ENCODE peak calls at places on chromosome 3, in eight cellular contexts. L is ovary, C is body of pancreas, J is GM23338, U is GM23248, O is aorta, A is suprapubic skin, W is A549. X is an unnamed sample. For H3K4me1, the result is how much of the 10 kb centered on the place peaks cover.

GRCh38 chr3:128619146-128619890 is 31.3 kb downstream of the RPN1 start:
- DNase-seq in L (no peak), C (no peak), J (no peak), U (peak), O (no peak), A (no peak), W (no peak), X (peak)

GRCh38 chr3:45132568-45133211 is 13.5 kb downstream of the CDCP1 start:
- DNase-seq in L (no peak), C (no peak), J (no peak), U (no peak), O (no peak), A (no peak), W (no peak), X (no peak)

GRCh38 chr3:53163459-53164387 is 2.7 kb downstream of the PRKCD start:
- DNase-seq in L (no peak), C (no peak), J (no peak), U (peak), O (no peak), A (no peak), W (no peak), X (no peak)

GRCh38 chr3:181851063-181851462 is 139.3 kb downstream of the SOX2 start:
- DNase-seq in L (no peak), C (no peak), J (no peak), U (no peak), O (no peak), A (no peak), W (no peak), X (peak)

GRCh38 chr3:139577899-139578298 is 38.4 kb upstream of the RBP1 start:
- DNase-seq in L (no peak), C (no peak), J (peak), U (no peak), O (no peak), A (no peak), W (no peak), X (no peak)

GRCh38 chr3:40985195-40985594 is 214.1 kb upstream of the CTNNB1 start:
- DNase-seq in L (no peak), C (no peak), J (no peak), U (no peak), O (no peak), A (no peak), W (no peak), X (no peak)

GRCh38 chr3:195907730-195908438 is 467 bp downstream of the TNK2 start:
- DNase-seq in L (peak), C (peak), J (no peak), U (peak), O (peak), A (peak), W (peak), X (no peak)

GRCh38 chr3:116164039-116164438 is 281.2 kb downstream of the LSAMP start:
- DNase-seq in L (no peak), C (no peak), J (no peak), U (no peak), O (no peak), A (no peak), W (no peak), X (peak)

GRCh38 chr3:172154768-172155649 is 115.6 kb downstream of the FNDC3B start:
- DNase-seq in L (no peak), C (no peak), J (no peak), U (peak), O (peak), A (no peak), W (no peak), X (no peak)

GRCh38 chr3:9912294-9912935 is 4.5 kb upstream of the IL17RC start:
- DNase-seq in L (no peak), C (no peak), J (no peak), U (peak), O (peak), A (no peak), W (no peak), X (peak)

GRCh38 chr3:195895900-195896360 is 12.4 kb downstream of the TNK2 start:
- DNase-seq in L (peak), C (peak), J (peak), U (peak), O (peak), A (peak), W (peak), X (no peak)

GRCh38 chr3:132445812-132446211 is 28.5 kb downstream of the DNAJC13 start:
- DNase-seq in L (no peak), C (no peak), J (peak), U (peak), O (no peak), A (no peak), W (no peak), X (peak)

DNA sequence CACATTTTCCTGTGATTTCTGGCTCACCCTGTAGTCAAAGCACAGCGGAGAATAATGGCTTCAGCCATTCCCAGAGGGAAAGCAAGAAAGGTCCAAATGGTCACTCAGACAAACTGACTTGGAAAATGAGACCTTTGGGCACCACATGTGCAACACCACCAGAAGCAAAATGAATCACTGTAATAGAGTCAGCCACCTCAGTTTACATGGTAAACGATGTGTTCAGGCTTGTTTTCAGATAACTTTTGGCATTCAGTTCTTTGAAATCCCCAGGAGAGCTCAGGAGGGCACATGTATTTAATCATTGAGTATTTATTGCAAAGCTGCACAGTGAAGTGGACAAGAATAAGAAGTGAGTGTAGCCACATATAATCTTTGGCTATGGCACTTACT is 38.4 kb upstream of the ALCAM start:
- DNase-seq in L (no peak), C (no peak), J (no peak), U (no peak), O (no peak), A (no peak), W (no peak), X (no peak)
- H3K27ac ChIP-seq in L (no peak), C (no peak), J (no peak), U (no peak), O (no peak), A (no peak), W (no peak), X (no peak)

DNA sequence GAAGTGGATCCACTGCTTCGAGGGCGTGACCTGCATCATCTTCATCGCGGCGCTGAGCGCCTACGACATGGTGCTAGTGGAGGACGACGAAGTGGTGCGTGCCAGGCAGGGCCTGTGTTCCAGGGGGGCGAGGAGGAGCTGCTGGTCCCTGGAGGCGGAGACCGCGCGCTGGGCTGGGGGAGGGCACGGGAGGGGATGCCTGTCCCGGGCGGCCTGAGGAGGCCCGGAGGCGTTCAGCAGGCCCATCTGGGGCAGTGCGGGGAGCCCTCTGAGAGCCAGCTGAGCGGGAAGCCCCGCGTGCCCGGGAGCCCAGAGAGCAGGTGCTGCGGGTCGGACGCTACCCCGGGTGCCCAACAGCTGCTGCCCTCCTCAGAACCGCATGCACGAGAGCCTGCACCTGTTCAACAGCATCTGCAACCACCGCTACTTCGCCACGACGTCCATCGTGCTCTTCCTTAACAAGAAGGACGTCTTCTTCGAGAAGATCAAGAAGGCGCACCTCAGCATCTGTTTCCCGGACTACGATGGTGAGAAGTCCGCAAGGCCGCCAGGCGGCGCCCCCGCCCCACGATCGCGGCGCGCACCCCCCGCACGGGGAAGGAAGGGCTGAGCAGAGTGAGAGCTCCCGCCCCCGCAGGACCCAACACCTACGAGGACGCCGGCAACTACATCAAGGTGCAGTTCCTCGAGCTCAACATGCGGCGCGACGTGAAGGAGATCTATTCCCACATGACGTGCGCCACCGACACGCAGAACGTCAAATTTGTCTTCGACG is 2.9 kb downstream of the GNAT1 start:
- DNase-seq in L (peak), C (peak), J (peak), U (peak), O (peak), A (no peak), W (peak), X (peak)
- H3K4me3 ChIP-seq in L (no peak), C (no peak), J (peak), U (peak), O (no peak), A (no peak), W (no peak), X (no peak)

GRCh38 chr3:15452961-15453360 is 25.6 kb downstream of the EAF1 start:
- DNase-seq in L (no peak), C (no peak), J (no peak), U (no peak), O (no peak), A (no peak), W (no peak), X (no peak)

GRCh38 chr3:15453501-15453900 is 26.1 kb downstream of the EAF1 start:
- DNase-seq in L (no peak), C (no peak), J (no peak), U (no peak), O (no peak), A (no peak), W (no peak), X (no peak)

GRCh38 chr3:15453991-15454625 is 26.7 kb downstream of the EAF1 start:
- DNase-seq in L (no peak), C (no peak), J (no peak), U (no peak), O (no peak), A (no peak), W (no peak), X (no peak)

GRCh38 chr3:15452156-15452555 is 24.8 kb downstream of the EAF1 start:
- DNase-seq in L (no peak), C (no peak), J (no peak), U (no peak), O (no peak), A (no peak), W (no peak), X (no peak)

DNA sequence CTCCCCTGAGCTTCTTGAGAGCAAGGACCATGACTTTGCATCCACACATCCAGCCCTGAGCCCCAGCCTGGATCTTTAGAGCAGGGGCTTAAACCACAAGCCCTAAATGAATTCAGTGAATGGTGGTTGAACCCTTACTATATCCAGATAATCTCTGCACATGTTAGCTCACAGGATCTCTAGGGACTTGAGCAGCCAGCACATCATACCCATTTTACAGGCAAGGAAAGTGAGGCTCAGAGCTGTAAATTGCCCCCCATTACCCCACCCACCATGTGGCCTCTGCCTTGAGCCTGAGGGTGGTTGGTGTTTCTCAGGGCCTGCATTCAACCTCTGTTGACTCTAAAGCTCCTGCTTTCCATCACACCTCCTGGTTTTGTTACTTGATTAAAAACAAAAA is 27.6 kb downstream of the EAF1 start:
- DNase-seq in L (no peak), C (no peak), J (no peak), U (no peak), O (no peak), A (no peak), W (no peak), X (no peak)
- H3K4me1 ChIP-seq in L (under half), C (under half), J (under half), U (under half), O (under half), A (under half), W (under half), X (under half)

DNA sequence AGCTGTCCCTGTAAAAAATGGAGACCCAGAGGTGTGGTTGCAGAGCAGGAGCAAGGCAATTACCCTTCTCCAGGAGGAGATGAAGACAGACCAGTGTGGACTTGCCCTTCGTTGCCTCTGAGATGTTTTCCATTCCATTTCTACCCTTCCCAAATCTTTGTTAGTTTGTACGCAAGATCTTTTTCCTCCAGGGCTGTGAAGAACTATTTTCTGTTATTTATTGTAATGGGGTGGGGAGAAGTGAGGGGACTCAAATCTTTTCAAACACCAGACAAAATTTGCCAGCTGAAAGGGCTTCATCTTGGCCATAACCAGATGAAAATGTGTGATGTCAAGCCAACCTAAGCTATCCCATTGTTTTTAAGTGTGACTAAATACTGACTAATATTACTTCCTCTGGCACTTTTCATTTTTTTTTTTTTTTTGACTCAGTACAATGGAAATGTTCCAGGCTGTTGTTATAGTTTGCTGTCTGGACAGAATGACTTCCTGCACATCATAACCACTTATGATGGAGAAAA is 271.3 kb upstream of the TPRG1 start:
- DNase-seq in L (no peak), C (no peak), J (no peak), U (peak), O (no peak), A (no peak), W (peak), X (peak)
- H3K27ac ChIP-seq in L (no peak), C (no peak), J (no peak), U (peak), O (no peak), A (peak), W (peak), X (no peak)

GRCh38 chr3:107794664-107795443 is 272.1 kb downstream of the BBX start:
- DNase-seq in L (no peak), C (peak), J (peak), U (peak), O (no peak), A (no peak), W (no peak), X (peak)
- H3K4me3 ChIP-seq in L (no peak), C (no peak), J (no peak), U (no peak), O (no peak), A (no peak), W (no peak), X (no peak)

GRCh38 chr3:143362115-143362992 is 242.8 kb downstream of the CHST2 start:
- DNase-seq in L (no peak), C (no peak), J (no peak), U (no peak), O (no peak), A (no peak), W (no peak), X (no peak)
- H3K4me1 ChIP-seq in L (under half), C (under half), J (under half), U (under half), O (under half), A (under half), W (under half), X (under half)

X was measured in fibroblast of lung.